ENCODE peak calls at places on chromosomes 11 and 22, in seven cellular contexts. E is BJ, G is endothelial cell, T is AG09309, A is epithelial cell of proximal tubule, Y is adrenal gland, S is bronchial epithelial cell. P is an unnamed sample.

GRCh38 chr22:42316988-42317387 is 46.5 kb upstream of the TCF20 start:
- DNase-seq in E (no peak), G (no peak), T (peak; percentile 4), A (peak; percentile 29), Y (no peak), S (peak; percentile 68), P (no peak)

GRCh38 chr11:12007769-12008737 is at the start of gene DKK3:
- DNase-seq in E (no peak), G (peak; percentile 16), T (no peak), A (no peak), Y (no peak), S (peak; percentile 81), P (no peak)

GRCh38 chr22:37801946-37802309 is 5.8 kb upstream of the GCAT start:
- DNase-seq in E (no peak), G (no peak), T (no peak), A (no peak), Y (no peak), S (no peak), P (no peak)

GRCh38 chr11:66315498-66315885 is 1.4 kb downstream of the CD248 start:
- DNase-seq in E (no peak), G (no peak), T (no peak), A (no peak), Y (no peak), S (no peak), P (no peak)

GRCh38 chr11:3655548-3655947 is 10.6 kb downstream of the ART1 start:
- DNase-seq in E (no peak), G (no peak), T (no peak), A (no peak), Y (no peak), S (no peak), P (no peak)

GRCh38 chr11:113690619-113691569 is 15.2 kb downstream of the TMPRSS5 start:
- DNase-seq in E (peak; percentile 9), G (peak; percentile 51), T (peak; percentile 20), A (no peak), Y (peak; percentile 79), S (peak; percentile 76), P (no peak)

GRCh38 chr11:71574418-71574817 is 8.3 kb downstream of the KRTAP5-11 start:
- DNase-seq in E (no peak), G (no peak), T (no peak), A (no peak), Y (no peak), S (no peak), P (no peak)

GRCh38 chr22:40215266-40215665 is 37.5 kb downstream of the TNRC6B start:
- DNase-seq in E (no peak), G (no peak), T (no peak), A (no peak), Y (peak; percentile 69), S (peak; percentile 17), P (no peak)

GRCh38 chr22:30266445-30267381 is at the start of gene OSM:
- DNase-seq in E (no peak), G (no peak), T (no peak), A (no peak), Y (peak; percentile 55), S (no peak), P (no peak)

GRCh38 chr11:112196519-112197087 is 21.3 kb downstream of the BCO2 start:
- DNase-seq in E (no peak), G (no peak), T (no peak), A (no peak), Y (no peak), S (no peak), P (no peak)

GRCh38 chr11:65134240-65134951 is at the start of gene SYVN1:
- DNase-seq in E (no peak), G (peak; percentile 76), T (peak; percentile 51), A (no peak), Y (peak; percentile 90), S (peak; percentile 71), P (peak; percentile 65)

GRCh38 chr11:77677138-77677537 is 39.5 kb upstream of the CLNS1A start:
- DNase-seq in E (no peak), G (no peak), T (no peak), A (no peak), Y (no peak), S (no peak), P (no peak)

GRCh38 chr11:119055901-119056300 is 1.1 kb downstream of the HYOU1 start:
- DNase-seq in E (no peak), G (no peak), T (no peak), A (no peak), Y (no peak), S (peak; percentile 36), P (no peak)

GRCh38 chr11:76856111-76856510 is 4.6 kb upstream of the ACER3 start:
- DNase-seq in E (no peak), G (no peak), T (no peak), A (no peak), Y (no peak), S (no peak), P (no peak)

GRCh38 chr11:25197515-25197914 is 700.7 kb downstream of the LUZP2 start:
- DNase-seq in E (no peak), G (no peak), T (no peak), A (no peak), Y (no peak), S (no peak), P (no peak)

GRCh38 chr11:66906077-66906929 is 49.4 kb downstream of the LRFN4 start:
- DNase-seq in E (no peak), G (no peak), T (no peak), A (no peak), Y (no peak), S (peak; percentile 94), P (no peak)

GRCh38 chr11:64762277-64762915 is 2.6 kb upstream of the PYGM start:
- DNase-seq in E (no peak), G (no peak), T (no peak), A (no peak), Y (no peak), S (peak; percentile 61), P (no peak)

GRCh38 chr11:63670738-63671321 is 346 bp downstream of the ATL3 start:
- DNase-seq in E (no peak), G (peak; percentile 45), T (no peak), A (no peak), Y (peak; percentile 48), S (no peak), P (no peak)

GRCh38 chr11:63670077-63670737 is 969 bp downstream of the ATL3 start:
- DNase-seq in E (no peak), G (no peak), T (no peak), A (peak; percentile 18), Y (no peak), S (peak; percentile 42), P (no peak)

GRCh38 chr11:63672156-63672463 is 934 bp upstream of the ATL3 start:
- DNase-seq in E (no peak), G (no peak), T (no peak), A (no peak), Y (no peak), S (no peak), P (no peak)

GRCh38 chr11:63672934-63673539 is 1.9 kb upstream of the ATL3 start:
- DNase-seq in E (no peak), G (no peak), T (no peak), A (no peak), Y (no peak), S (no peak), P (no peak)

GRCh38 chr11:63671322-63672155 is at the start of gene ATL3:
- DNase-seq in E (peak; percentile 69), G (peak; percentile 94), T (no peak), A (peak; percentile 55), Y (peak; percentile 96), S (peak; percentile 87), P (peak; percentile 79)
- TF ChIP-seq CTCF in E (peak; percentile 11), G (no peak), T (peak; percentile 15), A (no peak), Y (peak; percentile 15), S (peak; percentile 30), P (peak; percentile 7)

GRCh38 chr11:59221438-59221837 is 8.7 kb upstream of the MPEG1 start:
- DNase-seq in E (no peak), G (no peak), T (peak; percentile 79), A (no peak), Y (no peak), S (peak; percentile 90), P (peak; percentile 40)
- TF ChIP-seq CTCF in E (no peak), G (no peak), T (peak; percentile 27), A (no peak), Y (no peak), S (peak; percentile 22), P (peak; percentile 22)

GRCh38 chr22:22031571-22031970 is 49.0 kb upstream of the TOP3B start:
- DNase-seq in E (no peak), G (no peak), T (no peak), A (no peak), Y (no peak), S (no peak), P (no peak)

GRCh38 chr22:22032906-22033802 is 50.6 kb upstream of the TOP3B start:
- DNase-seq in E (no peak), G (no peak), T (no peak), A (no peak), Y (no peak), S (no peak), P (no peak)

GRCh38 chr22:22031183-22031560 is 48.6 kb upstream of the TOP3B start:
- DNase-seq in E (no peak), G (no peak), T (no peak), A (no peak), Y (no peak), S (no peak), P (no peak)

GRCh38 chr22:22032099-22032905 is 49.7 kb upstream of the TOP3B start:
- DNase-seq in E (no peak), G (no peak), T (no peak), A (no peak), Y (no peak), S (no peak), P (no peak)

DNA sequence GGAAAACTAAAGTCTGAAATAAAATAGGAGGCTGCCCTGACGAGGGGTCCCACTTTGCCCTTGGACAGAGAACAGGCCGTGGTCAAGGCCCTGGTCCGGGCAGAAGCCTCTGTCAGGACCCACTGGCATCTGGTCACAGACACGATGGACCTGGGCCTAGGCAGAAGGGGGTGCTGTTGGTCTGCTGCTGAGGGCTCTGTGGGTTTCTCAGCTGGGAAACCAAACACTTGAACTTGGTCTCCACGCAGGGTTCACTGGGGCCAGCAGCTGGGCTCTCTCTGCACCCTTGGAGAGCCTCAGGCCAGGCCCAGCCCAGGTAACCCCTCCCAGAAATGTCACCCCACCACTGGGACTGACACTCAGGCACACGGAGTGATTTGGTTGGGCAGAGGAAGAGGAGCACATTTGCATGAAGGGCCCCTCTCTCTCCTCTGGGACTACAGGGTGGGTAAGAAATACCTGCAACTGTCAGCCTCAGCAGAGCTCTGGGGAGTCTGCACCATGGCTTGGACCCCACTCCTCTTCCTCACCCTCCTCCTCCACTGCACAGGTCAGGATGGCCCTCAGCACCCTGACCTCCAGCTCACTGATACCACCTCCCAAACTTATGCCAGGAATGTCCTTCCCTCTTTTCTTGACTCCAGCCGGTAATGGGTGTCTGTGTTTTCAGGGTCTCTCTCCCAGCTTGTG is 48.1 kb upstream of the TOP3B start:
- DNase-seq in E (no peak), G (no peak), T (no peak), A (no peak), Y (no peak), S (no peak), P (no peak)
- TF ChIP-seq CTCF in E (no peak), G (no peak), T (peak; percentile 29), A (peak; percentile 41), Y (peak; percentile 33), S (peak; percentile 32), P (peak; percentile 0)

DNA sequence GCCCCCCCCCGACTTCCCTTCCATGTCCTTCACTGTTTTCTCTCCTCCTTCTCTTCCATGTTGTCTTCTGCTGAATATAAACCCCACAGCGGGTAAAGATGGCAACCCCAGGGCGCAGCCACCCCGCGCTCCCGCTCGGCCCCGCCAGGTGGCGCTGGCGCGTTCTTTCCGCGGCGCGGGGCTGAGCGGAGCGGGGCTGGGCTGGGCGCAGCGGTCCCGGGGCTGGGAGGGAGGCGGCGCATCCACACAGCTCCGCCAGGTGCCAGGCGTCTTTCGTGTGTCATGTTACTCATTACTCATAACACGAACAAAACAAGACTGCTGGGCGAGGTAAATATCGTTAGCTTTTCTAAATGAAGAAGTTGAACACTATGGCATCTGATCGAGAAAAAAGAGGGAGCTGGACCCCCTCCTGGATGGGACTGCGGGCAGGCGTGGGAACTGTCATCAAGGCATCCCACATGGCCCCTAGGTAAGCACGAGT is 321.2 kb downstream of the NTM start:
- DNase-seq in E (no peak), G (peak; percentile 83), T (no peak), A (no peak), Y (no peak), S (peak; percentile 58), P (no peak)
- TF ChIP-seq CTCF in E (peak; percentile 58), G (peak; percentile 93), T (peak; percentile 59), A (peak; percentile 68), Y (peak; percentile 44), S (peak; percentile 60), P (peak; percentile 49)